ENCODE peak calls at places on chromosomes 2 and 18, in ten cellular contexts. M is B cell, T is AG09319, U is IMR-90, S is Calu3, H is tibial artery, V is AG10803, E is fibroblast of the aortic adventitia, Q is astrocyte of the spinal cord, O is HFF-Myc. L is an unnamed sample.

GRCh38 chr2:224645722-224646121 is 60.6 kb upstream of the CUL3 start:
- DNase-seq in M (no peak), T (no peak), U (no peak), S (peak; percentile 54), H (no peak), V (no peak), E (no peak), Q (no peak), O (no peak), L (no peak)

GRCh38 chr2:178324072-178324471 is 126.9 kb downstream of the PRKRA start:
- DNase-seq in M (no peak), T (no peak), U (no peak), S (no peak), H (no peak), V (no peak), E (peak; percentile 46), Q (no peak), O (no peak), L (no peak)

GRCh38 chr2:177178797-177179196 is 33.8 kb upstream of the HNRNPA3 start:
- DNase-seq in M (no peak), T (no peak), U (no peak), S (no peak), H (no peak), V (no peak), E (no peak), Q (no peak), O (no peak), L (no peak)

GRCh38 chr2:173359231-173359630 is 4.6 kb downstream of the CDCA7 start:
- DNase-seq in M (no peak), T (no peak), U (peak; percentile 15), S (no peak), H (no peak), V (peak; percentile 12), E (no peak), Q (no peak), O (no peak), L (peak; percentile 65)

GRCh38 chr2:142769761-142770160 is 107.7 kb upstream of the KYNU start:
- DNase-seq in M (no peak), T (no peak), U (peak; percentile 7), S (no peak), H (no peak), V (no peak), E (no peak), Q (no peak), O (no peak), L (no peak)

GRCh38 chr2:45184606-45185005 is 175.4 kb upstream of the SIX2 start:
- DNase-seq in M (no peak), T (no peak), U (peak; percentile 61), S (no peak), H (no peak), V (peak; percentile 82), E (peak; percentile 75), Q (peak; percentile 64), O (no peak), L (no peak)

GRCh38 chr2:110948027-110948687 is 172.6 kb upstream of the BCL2L11 start:
- DNase-seq in M (no peak), T (no peak), U (no peak), S (no peak), H (no peak), V (no peak), E (peak; percentile 3), Q (no peak), O (no peak), L (no peak)

GRCh38 chr2:7685342-7686015 is 768.3 kb downstream of the RNF144A start:
- DNase-seq in M (no peak), T (no peak), U (peak; percentile 32), S (no peak), H (no peak), V (peak; percentile 89), E (peak; percentile 60), Q (no peak), O (no peak), L (no peak)

GRCh38 chr18:58842978-58843661 is 21.6 kb upstream of the ZNF532 start:
- DNase-seq in M (no peak), T (no peak), U (no peak), S (no peak), H (no peak), V (no peak), E (no peak), Q (no peak), O (no peak), L (no peak)

GRCh38 chr2:240974771-240975572 is 23.4 kb upstream of the SNED1 start:
- DNase-seq in M (no peak), T (no peak), U (peak; percentile 30), S (no peak), H (no peak), V (peak; percentile 34), E (no peak), Q (no peak), O (no peak), L (no peak)

GRCh38 chr2:200814276-200814815 is 2.6 kb downstream of the BZW1 start:
- DNase-seq in M (no peak), T (no peak), U (no peak), S (no peak), H (no peak), V (no peak), E (no peak), Q (no peak), O (no peak), L (no peak)

GRCh38 chr2:5389740-5390139 is 302.4 kb upstream of the SOX11 start:
- DNase-seq in M (no peak), T (no peak), U (no peak), S (no peak), H (no peak), V (no peak), E (no peak), Q (no peak), O (no peak), L (no peak)

DNA sequence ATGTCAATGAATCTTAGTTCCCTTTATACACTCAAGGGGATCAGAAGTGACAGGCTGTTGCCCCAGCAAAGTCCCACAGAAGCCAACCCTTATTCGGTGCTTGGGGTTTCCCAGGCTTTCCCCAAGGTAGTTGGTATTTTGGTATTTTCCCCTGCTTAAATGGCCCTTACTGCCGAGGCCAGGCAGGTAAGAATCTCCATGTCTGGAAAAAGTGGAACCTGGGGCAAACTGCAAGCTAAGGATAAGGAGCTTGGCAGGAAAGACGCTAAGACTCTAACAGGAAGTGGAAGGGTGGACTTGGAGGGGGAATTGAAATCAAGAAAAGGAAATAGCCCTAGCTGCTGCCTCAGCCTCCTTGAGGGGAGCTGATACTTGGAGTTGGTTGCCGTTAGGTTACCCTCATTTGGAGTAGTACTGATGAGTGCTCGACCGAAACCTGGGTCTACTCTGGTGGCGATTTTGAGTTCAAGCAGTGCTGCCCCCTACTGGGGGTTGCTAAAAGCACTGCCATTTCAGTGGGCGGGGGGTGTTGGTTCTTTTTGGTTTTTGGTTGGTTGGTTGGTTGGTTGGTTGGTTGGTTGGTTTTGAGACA is 3.3 kb upstream of the GPBAR1 start:
- DNase-seq in M (peak; percentile 77), T (no peak), U (no peak), S (peak; percentile 25), H (peak; percentile 65), V (no peak), E (no peak), Q (no peak), O (no peak), L (peak; percentile 71)
- TF ChIP-seq CTCF in M (peak; percentile 67), T (peak; percentile 56), U (peak; percentile 51), S (peak; percentile 75), H (peak; percentile 26), V (peak; percentile 62), E (peak; percentile 57), Q (peak; percentile 68), O (peak; percentile 81), L (peak; percentile 63)

DNA sequence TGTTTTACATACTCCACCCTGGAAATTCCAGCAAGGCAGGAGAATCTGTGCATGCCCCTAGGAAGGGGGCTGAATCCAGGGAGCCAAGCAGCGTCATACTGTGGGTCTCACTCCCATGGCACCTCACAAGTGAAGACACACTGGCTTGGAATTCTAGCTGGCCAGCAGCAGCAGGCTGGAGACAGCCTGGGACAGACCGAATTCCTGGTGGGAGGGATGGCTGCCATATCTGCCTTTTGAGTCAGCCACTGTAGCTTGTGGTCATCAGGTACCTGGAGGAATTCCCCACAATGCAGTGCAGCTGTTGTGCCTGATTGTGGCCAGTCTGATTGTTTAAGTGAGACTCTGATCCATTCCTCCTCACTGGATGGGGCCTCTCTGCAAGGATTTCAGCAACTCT is 1817.3 kb downstream of the SUCLG1 start:
- DNase-seq in M (no peak), T (no peak), U (no peak), S (no peak), H (no peak), V (no peak), E (no peak), Q (no peak), O (no peak), L (no peak)
- TF ChIP-seq CTCF in M (no peak), T (no peak), U (no peak), S (no peak), H (no peak), V (no peak), E (no peak), Q (no peak), O (no peak), L (no peak)

DNA sequence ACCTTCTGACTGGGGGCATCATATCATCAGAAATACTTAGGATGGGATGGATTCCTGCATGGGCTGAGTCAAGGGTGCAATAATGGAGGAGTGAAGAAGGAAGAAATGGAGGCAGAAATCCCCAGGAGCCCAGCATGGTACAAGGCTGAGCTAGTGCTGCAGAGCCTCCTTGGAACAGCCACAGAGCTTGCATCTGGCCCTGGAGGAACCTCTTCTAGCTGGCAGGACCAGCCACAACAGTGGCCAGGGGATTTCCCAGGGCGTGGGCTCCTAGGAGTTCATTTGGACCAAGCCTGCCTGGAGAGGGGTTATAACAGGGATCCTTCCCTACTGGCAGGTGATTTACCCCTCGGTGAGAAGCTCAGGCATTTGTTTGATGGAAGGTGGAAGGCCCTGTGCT is 4.7 kb upstream of the IL37 start:
- DNase-seq in M (no peak), T (no peak), U (no peak), S (peak; percentile 14), H (no peak), V (no peak), E (peak; percentile 34), Q (no peak), O (no peak), L (no peak)
- TF ChIP-seq CTCF in M (no peak), T (no peak), U (no peak), S (no peak), H (no peak), V (no peak), E (no peak), Q (no peak), O (no peak), L (no peak)

DNA sequence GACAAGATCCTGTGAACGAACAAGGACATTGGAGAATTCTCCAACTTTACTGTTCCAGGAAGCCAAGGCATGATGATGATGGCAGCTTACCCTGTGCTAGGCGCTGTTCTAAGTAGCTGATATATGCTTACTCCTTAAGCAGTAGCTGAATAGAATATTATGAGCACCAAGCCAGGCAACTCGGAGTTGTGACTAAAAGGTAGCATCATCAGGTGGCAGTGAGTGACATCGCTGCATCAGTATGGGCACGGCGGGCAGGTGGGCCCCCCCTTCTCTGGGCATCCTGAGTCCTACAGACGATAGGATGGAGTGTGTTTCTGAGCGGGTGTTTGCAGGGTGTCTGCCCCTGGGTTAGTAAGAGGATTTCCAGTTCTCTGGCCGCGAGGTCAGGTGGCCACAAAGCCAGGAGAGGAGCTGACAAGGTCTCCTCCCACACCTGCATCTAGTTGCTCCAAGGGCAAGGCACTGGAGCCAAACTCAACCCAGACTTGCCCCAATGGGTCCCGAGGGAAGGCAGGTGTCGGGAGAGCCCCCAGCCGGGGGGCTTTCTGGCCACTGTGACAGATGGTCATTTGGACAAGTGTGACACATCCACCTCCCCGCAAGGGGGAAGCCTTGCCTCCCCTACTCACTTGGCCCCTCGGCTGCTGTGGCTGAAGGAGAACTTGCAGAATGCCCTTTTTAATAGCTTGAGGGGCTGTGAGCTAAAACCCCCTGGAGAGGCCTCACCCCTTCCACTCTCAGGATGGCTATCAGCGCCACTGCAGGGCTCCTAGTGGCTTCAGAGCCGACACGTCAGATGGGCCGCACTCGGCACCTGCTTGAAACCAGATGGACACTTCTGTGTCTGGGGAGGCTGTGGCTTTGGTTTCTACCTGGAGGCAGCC is 55.5 kb downstream of the CRACDL start:
- DNase-seq in M (no peak), T (no peak), U (no peak), S (no peak), H (no peak), V (no peak), E (no peak), Q (no peak), O (no peak), L (peak; percentile 13)
- TF ChIP-seq CTCF in M (no peak), T (no peak), U (no peak), S (no peak), H (no peak), V (no peak), E (no peak), Q (no peak), O (no peak), L (no peak)

L was measured in GM10248.